ENCODE peak calls at places on chromosomes 6 and 20, in eight cellular contexts. D is left lung; V is pancreas; E is astrocyte; N is HL-60; O is heart left ventricle; I is CD4-positive, alpha-beta T cell; P is colonic mucosa. H is an unnamed sample.

GRCh38 chr6:37060195-37060559 is 54.7 kb downstream of the FGD2 start:
- DNase-seq in D (no peak), O (no peak), I (no peak), P (no peak), E (no peak), V (no peak), N (no peak), H (no peak)

GRCh38 chr20:6920991-6921613 is 153.6 kb downstream of the BMP2 start:
- DNase-seq in I (no peak), V (no peak), P (no peak), N (no peak), O (no peak), D (no peak), E (no peak), H (peak; percentile 12)

GRCh38 chr6:149876241-149876933 is 12.2 kb upstream of the LRP11 start:
- DNase-seq in N (no peak), O (no peak), P (no peak), E (no peak), V (no peak), I (no peak), D (no peak), H (no peak)

GRCh38 chr6:24833711-24834386 is 35.1 kb upstream of the ARMH2 start:
- DNase-seq in I (no peak), O (no peak), D (no peak), V (no peak), N (no peak), P (no peak), E (no peak), H (no peak)

GRCh38 chr6:31829633-31830492 is 2.3 kb downstream of the HSPA1B start:
- DNase-seq in I (no peak), D (peak; percentile 44), N (no peak), O (no peak), E (no peak), P (peak; percentile 42), V (peak; percentile 45), H (peak; percentile 65)

GRCh38 chr20:58405504-58406291 is 16.7 kb downstream of the VAPB start:
- DNase-seq in D (no peak), E (no peak), P (no peak), N (no peak), V (no peak), O (no peak), I (no peak), H (no peak)

GRCh38 chr6:3517350-3517749 is 60.5 kb upstream of the SLC22A23 start:
- DNase-seq in I (no peak), O (no peak), V (no peak), P (no peak), N (peak; percentile 15), D (no peak), E (peak; percentile 88), H (peak; percentile 98)

GRCh38 chr20:43744966-43745733 is 18.3 kb upstream of the GTSF1L start:
- DNase-seq in I (no peak), E (no peak), D (no peak), V (no peak), N (peak; percentile 94), O (no peak), P (peak; percentile 33), H (no peak)

GRCh38 chr6:13615802-13616140 is 636 bp downstream of the NOL7 start:
- DNase-seq in O (peak; percentile 53), N (peak; percentile 39), D (peak; percentile 65), I (peak; percentile 14), E (peak; percentile 35), V (peak; percentile 52), P (peak; percentile 71), H (no peak)

GRCh38 chr6:37005061-37005810 is at the start of gene FGD2:
- DNase-seq in O (no peak), D (no peak), E (no peak), V (no peak), P (no peak), N (peak; percentile 66), I (no peak), H (no peak)

GRCh38 chr6:108966855-108967755 is 118.9 kb downstream of the ARMC2 start:
- DNase-seq in D (peak; percentile 46), N (peak; percentile 88), I (no peak), O (peak; percentile 65), P (no peak), E (peak; percentile 51), V (no peak), H (peak; percentile 71)

GRCh38 chr6:33279971-33280511 is 3.1 kb downstream of the B3GALT4 start:
- DNase-seq in O (no peak), I (no peak), P (no peak), D (no peak), E (peak; percentile 27), N (peak; percentile 49), V (no peak), H (peak; percentile 67)

GRCh38 chr6:108800510-108800909 is 47.7 kb upstream of the ARMC2 start:
- DNase-seq in V (no peak), E (peak; percentile 20), P (no peak), N (no peak), D (no peak), I (no peak), O (no peak), H (no peak)

GRCh38 chr20:4711511-4711910 is 10.2 kb upstream of the PRND start:
- DNase-seq in E (no peak), N (no peak), P (no peak), V (no peak), O (no peak), D (no peak), I (no peak), H (no peak)

DNA sequence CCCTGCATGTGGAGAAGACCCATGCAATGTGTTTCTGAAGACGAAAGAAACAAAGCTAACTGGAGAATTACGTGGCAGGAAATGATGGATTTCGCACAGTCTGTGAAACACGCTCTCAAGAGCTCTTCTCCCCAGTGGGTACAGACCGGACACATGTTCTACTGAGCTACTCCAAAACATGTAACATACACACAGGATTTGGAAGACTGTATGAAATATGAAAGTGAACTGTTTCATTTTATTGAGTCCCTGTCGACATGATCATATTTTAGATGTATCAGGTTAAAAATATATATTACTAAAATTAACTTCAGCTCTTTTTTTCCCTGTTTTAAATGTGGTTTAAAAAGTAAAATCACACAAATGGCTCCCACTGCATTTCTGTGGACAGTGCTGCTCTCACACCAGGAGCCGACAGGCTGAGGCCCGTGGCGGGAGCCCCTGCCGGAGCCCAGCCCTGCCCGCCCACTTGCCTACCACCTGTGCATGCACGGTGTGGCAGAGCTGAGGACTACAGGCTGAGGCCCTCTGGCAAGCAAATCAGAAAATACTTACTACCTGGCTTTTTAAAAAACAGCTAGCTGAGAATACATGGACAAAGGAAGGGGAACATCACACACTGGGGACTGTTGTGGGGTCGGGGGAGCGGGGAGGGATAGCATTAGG is 58.9 kb upstream of the NXT1 start:
- DNase-seq in O (no peak), E (no peak), V (no peak), N (no peak), D (no peak), P (no peak), I (no peak), H (no peak)
- H3K27me3 ChIP-seq in O (no peaks in the 10 kb centered on the region), E (peaks cover 2% of the 10 kb centered on the region), V (no peaks in the 10 kb centered on the region), N (no peaks in the 10 kb centered on the region), D (no peaks in the 10 kb centered on the region), P (no peaks in the 10 kb centered on the region), I (no peaks in the 10 kb centered on the region), H (peaks cover 3% of the 10 kb centered on the region)

DNA sequence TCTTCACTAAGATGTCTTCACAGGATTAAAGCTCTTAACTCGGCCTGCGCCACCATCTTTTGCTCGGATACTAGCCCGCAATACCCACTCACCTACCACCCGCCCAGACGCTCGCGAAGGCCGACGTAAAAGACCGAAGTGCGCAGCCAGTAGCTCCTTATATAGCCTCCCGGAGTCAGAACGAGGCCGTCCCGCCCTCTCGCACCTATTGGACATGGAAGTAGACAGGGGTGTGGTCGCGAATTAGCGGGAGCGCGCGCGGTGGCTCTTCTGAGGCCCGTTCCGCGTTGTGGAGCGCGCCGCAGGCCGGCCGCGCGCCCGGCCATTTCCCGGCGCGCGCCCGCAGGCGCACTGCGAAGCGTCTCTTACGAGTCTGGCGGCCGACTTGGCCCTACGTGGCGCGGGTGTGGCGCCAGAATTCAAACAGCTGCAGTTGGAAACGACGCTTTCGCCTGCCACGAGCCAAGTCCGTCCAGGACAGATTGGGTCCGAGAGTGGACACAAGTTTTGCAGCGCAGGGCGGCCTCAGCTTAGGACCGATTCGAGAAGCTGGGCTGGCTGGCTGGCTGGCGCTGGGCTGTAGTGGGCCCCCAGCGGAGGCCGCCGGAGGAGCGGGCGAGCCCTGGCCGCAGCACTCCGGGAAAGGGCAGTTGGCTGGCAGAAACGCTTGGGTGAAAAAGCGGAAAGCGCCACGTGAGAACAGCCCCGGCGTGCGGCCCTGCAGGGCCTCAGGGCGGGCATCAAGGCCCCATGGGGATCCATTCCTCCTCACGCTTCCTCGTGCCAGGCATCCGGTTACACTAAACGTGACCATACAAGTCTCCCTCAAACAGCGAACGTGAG is 36.1 kb upstream of the SYNCRIP start:
- DNase-seq in O (peak; percentile 98), N (peak; percentile 98), E (peak; percentile 98), D (peak; percentile 98), I (peak; percentile 97), P (peak; percentile 99), V (peak; percentile 99), H (peak; percentile 95)
- TF ChIP-seq CTCF in O (no peak), N (no peak), E (no peak), D (no peak), I (no peak), P (no peak), V (no peak), H (no peak)

DNA sequence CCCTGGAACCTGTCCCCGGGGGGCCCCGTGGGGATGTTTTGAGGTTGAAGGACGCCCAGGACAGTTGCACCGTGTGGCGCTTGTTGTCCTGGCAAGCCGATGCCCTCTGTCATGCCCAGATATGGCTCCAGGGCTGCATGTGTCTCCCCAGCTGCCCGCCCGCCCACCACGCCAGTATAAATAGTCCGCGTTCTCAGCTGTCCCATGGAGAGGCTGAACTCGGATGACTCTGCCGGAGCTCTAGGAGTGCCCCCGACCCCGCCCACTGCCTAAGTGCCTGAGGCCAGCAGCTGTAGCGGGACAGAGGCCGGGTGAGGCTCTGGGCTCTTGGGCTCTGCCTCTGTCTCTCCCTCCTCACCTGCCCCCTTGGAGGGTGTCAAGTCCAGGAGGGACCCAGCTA is 83.0 kb upstream of the GATA5 start:
- DNase-seq in V (no peak), D (no peak), N (no peak), O (peak; percentile 83), P (no peak), E (no peak), I (no peak), H (no peak)
- H3K27me3 ChIP-seq in V (no peaks in the 10 kb centered on the region), D (peaks cover 4% of the 10 kb centered on the region), N (peaks cover 16% of the 10 kb centered on the region), O (peaks cover 15% of the 10 kb centered on the region), P (peaks cover 28% of the 10 kb centered on the region), E (peaks cover 14% of the 10 kb centered on the region), I (peaks cover 19% of the 10 kb centered on the region), H (peaks cover 14% of the 10 kb centered on the region)

GRCh38 chr6:28543671-28544131 is 18.0 kb downstream of the GPX5 start:
- DNase-seq in I (peak; percentile 28), N (peak; percentile 5), D (no peak), O (no peak), V (no peak), E (no peak), P (no peak), H (no peak)

GRCh38 chr6:28544211-28544610 is 18.5 kb downstream of the GPX5 start:
- DNase-seq in P (no peak), N (no peak), O (no peak), V (no peak), I (no peak), E (no peak), D (no peak), H (no peak)

GRCh38 chr6:28541996-28542395 is 16.3 kb downstream of the GPX5 start:
- DNase-seq in P (no peak), O (no peak), N (no peak), V (no peak), I (no peak), E (no peak), D (no peak), H (no peak)

GRCh38 chr6:28545955-28546354 is 20.3 kb downstream of the GPX5 start:
- DNase-seq in I (no peak), E (no peak), N (no peak), P (no peak), V (no peak), D (no peak), O (no peak), H (no peak)

GRCh38 chr6:28542440-28543293 is 17.0 kb downstream of the GPX5 start:
- DNase-seq in V (peak; percentile 63), O (no peak), N (peak; percentile 69), E (peak; percentile 84), I (peak; percentile 38), P (peak; percentile 51), D (peak; percentile 44), H (peak; percentile 82)
- TF ChIP-seq CTCF in V (peak; percentile 43), O (no peak), N (no peak), E (peak; percentile 39), I (peak; percentile 39), P (peak; percentile 26), D (no peak), H (peak; percentile 68)

H was measured in bronchial epithelial cell.